ENCODE peak calls at places on chromosomes 11 and 22, in nine cellular contexts. B, C, Y, L, K, A, E, T and U are unnamed samples.

GRCh38 chr11:9590717-9591116 is 17.2 kb downstream of the WEE1 start:
- DNase-seq in B (no peak), C (no peak), Y (no peak), L (no peak), K (no peak), A (no peak), E (no peak), T (no peak), U (no peak)

GRCh38 chr11:88320149-88320559 is 17.4 kb downstream of the CTSC start:
- DNase-seq in B (peak; percentile 76), C (no peak), Y (no peak), L (no peak), K (no peak), A (no peak), E (no peak), T (no peak), U (no peak)

GRCh38 chr11:109978895-109979294 is 114.3 kb upstream of the ZC3H12C start:
- DNase-seq in B (peak; percentile 50), C (no peak), Y (no peak), L (no peak), K (no peak), A (no peak), E (no peak), T (no peak), U (no peak)

GRCh38 chr11:104663190-104664140 is 234.8 kb downstream of the CASP12 start:
- DNase-seq in B (peak; percentile 12), C (no peak), Y (no peak), L (no peak), K (no peak), A (no peak), E (no peak), T (peak; percentile 2), U (no peak)

GRCh38 chr11:78812513-78813293 is 238.0 kb upstream of the NARS2 start:
- DNase-seq in B (peak; percentile 57), C (no peak), Y (no peak), L (no peak), K (no peak), A (no peak), E (no peak), T (no peak), U (no peak)

GRCh38 chr22:28822930-28823481 is 22.6 kb upstream of the XBP1 start:
- DNase-seq in B (no peak), C (no peak), Y (no peak), L (no peak), K (peak; percentile 73), A (no peak), E (no peak), T (no peak), U (no peak)

GRCh38 chr11:20102393-20102792 is 57.9 kb downstream of the DBX1 start:
- DNase-seq in B (no peak), C (no peak), Y (no peak), L (no peak), K (no peak), A (no peak), E (peak; percentile 65), T (no peak), U (no peak)

GRCh38 chr11:36878747-36879146 is 280.7 kb upstream of the RAG2 start:
- DNase-seq in B (no peak), C (no peak), Y (no peak), L (no peak), K (no peak), A (no peak), E (no peak), T (no peak), U (no peak)

GRCh38 chr22:33409134-33409533 is 351.0 kb upstream of the SYN3 start:
- DNase-seq in B (no peak), C (no peak), Y (no peak), L (no peak), K (no peak), A (no peak), E (no peak), T (no peak), U (no peak)

GRCh38 chr11:35937751-35938150 is 6.1 kb upstream of the LDLRAD3 start:
- DNase-seq in B (no peak), C (no peak), Y (no peak), L (no peak), K (no peak), A (no peak), E (no peak), T (no peak), U (no peak)

GRCh38 chr11:75380716-75381420 is 18.4 kb upstream of the RPS3 start:
- DNase-seq in B (no peak), C (no peak), Y (no peak), L (no peak), K (peak; percentile 60), A (no peak), E (no peak), T (peak; percentile 63), U (peak; percentile 67)

GRCh38 chr22:30421695-30422480 is 3.7 kb upstream of the MTFP1 start:
- DNase-seq in B (no peak), C (no peak), Y (no peak), L (no peak), K (peak; percentile 86), A (no peak), E (no peak), T (no peak), U (no peak)

GRCh38 chr22:25008666-25009065 is 56.1 kb downstream of the KIAA1671 start:
- DNase-seq in B (no peak), C (no peak), Y (no peak), L (no peak), K (no peak), A (no peak), E (peak; percentile 68), T (peak; percentile 16), U (no peak)

GRCh38 chr11:75214411-75214821 is 26.2 kb upstream of the TPBGL start:
- DNase-seq in B (peak; percentile 72), C (peak; percentile 70), Y (peak; percentile 81), L (peak; percentile 41), K (peak; percentile 82), A (peak; percentile 74), E (peak; percentile 95), T (peak; percentile 79), U (peak; percentile 30)

GRCh38 chr22:21952586-21953571 is at the start of gene PPM1F:
- DNase-seq in B (peak; percentile 55), C (peak; percentile 46), Y (peak; percentile 94), L (peak; percentile 80), K (peak; percentile 57), A (peak; percentile 88), E (peak; percentile 91), T (peak; percentile 55), U (peak; percentile 92)

GRCh38 chr11:62574363-62575057 is 819 bp upstream of the EEF1G start:
- DNase-seq in B (peak; percentile 29), C (no peak), Y (peak; percentile 67), L (peak; percentile 50), K (no peak), A (peak; percentile 64), E (no peak), T (no peak), U (peak; percentile 37)

GRCh38 chr22:43921361-43921760 is 2.2 kb upstream of the PNPLA3 start:
- DNase-seq in B (peak; percentile 77), C (no peak), Y (no peak), L (no peak), K (peak; percentile 44), A (no peak), E (peak; percentile 89), T (no peak), U (no peak)

GRCh38 chr11:13318498-13319295 is 41.1 kb downstream of the BMAL1 start:
- DNase-seq in B (no peak), C (no peak), Y (no peak), L (no peak), K (no peak), A (no peak), E (no peak), T (no peak), U (no peak)

GRCh38 chr11:68832476-68833176 is 9.1 kb downstream of the CPT1A start:
- DNase-seq in B (no peak), C (no peak), Y (no peak), L (no peak), K (no peak), A (no peak), E (peak; percentile 82), T (no peak), U (no peak)

GRCh38 chr11:107706531-107706930 is 5.3 kb downstream of the SLN start:
- DNase-seq in B (no peak), C (no peak), Y (no peak), L (no peak), K (no peak), A (no peak), E (no peak), T (no peak), U (no peak)

GRCh38 chr11:2578934-2579280 is 120.9 kb downstream of the KCNQ1OT1 start:
- DNase-seq in B (no peak), C (no peak), Y (peak; percentile 36), L (peak; percentile 3), K (no peak), A (no peak), E (no peak), T (no peak), U (peak; percentile 9)

GRCh38 chr11:128499613-128500213 is 87.6 kb downstream of the ETS1 start:
- DNase-seq in B (no peak), C (no peak), Y (no peak), L (no peak), K (no peak), A (no peak), E (no peak), T (no peak), U (no peak)

DNA sequence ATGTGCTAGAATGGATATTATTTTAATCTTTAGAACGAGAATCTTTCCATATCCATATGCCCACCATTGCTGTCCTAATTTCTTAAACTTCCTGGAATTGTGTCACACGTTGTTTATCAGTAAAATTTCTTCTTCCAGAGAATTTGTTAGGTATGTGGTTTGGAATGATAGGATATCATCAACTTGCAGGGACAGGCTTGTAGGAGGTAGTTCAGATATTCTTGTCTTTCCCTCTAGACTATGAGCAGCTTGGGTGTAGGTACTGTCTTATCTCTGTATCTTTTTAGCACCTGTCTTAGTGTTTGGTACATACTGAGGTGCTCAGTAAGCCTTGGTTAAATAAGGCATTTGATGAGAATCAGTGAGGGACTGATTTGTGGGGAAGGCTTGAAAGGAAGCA is 3.4 kb downstream of the CTNND1 start:
- DNase-seq in B (no peak), C (no peak), Y (no peak), L (no peak), K (no peak), A (no peak), E (no peak), T (no peak), U (no peak)
- H3K4me3 ChIP-seq in B (peak overlapping the region; percentile 99), C (no peak overlapping the region), Y (peak overlapping the region; percentile 74), L (no peak overlapping the region), K (peak overlapping the region; percentile 97), A (peak overlapping the region; percentile 54), E (no peak overlapping the region), T (no peak overlapping the region), U (peak overlapping the region; percentile 59)

GRCh38 chr11:56404393-56404792 is 8.1 kb upstream of the OR5AL1 start:
- DNase-seq in B (no peak), C (no peak), Y (no peak), L (no peak), K (no peak), A (no peak), E (no peak), T (no peak), U (no peak)
- TF ChIP-seq POLR2A in B (no peak), C (no peak), Y (no peak), L (no peak), K (no peak), A (no peak), E (no peak), T (no peak), U (no peak)

GRCh38 chr11:32947985-32948384 is 55.4 kb downstream of the QSER1 start:
- DNase-seq in B (no peak), C (no peak), Y (no peak), L (no peak), K (no peak), A (no peak), E (no peak), T (no peak), U (no peak)
- H3K27ac ChIP-seq in B (no peak overlapping the region), C (no peak overlapping the region), Y (no peak overlapping the region), L (no peak overlapping the region), K (no peak overlapping the region), A (no peak overlapping the region), E (no peak overlapping the region), T (no peak overlapping the region), U (no peak overlapping the region)

GRCh38 chr22:19480789-19481188 is 1.1 kb downstream of the CDC45 start:
- DNase-seq in B (no peak), C (no peak), Y (no peak), L (no peak), K (no peak), A (peak; percentile 3), E (peak; percentile 7), T (no peak), U (no peak)
- H3K4me3 ChIP-seq in B (no peak overlapping the region), C (peak overlapping the region; percentile 99), Y (no peak overlapping the region), L (no peak overlapping the region), K (peak overlapping the region; percentile 71), A (no peak overlapping the region), E (no peak overlapping the region), T (peak overlapping the region; percentile 96), U (no peak overlapping the region)